ENCODE peak calls at places on chromosome 1, in nine cellular contexts. One of them, this sample, is unnamed.

GRCh38 chr1:155304558-155305063 is 3.4 kb upstream of the PKLR start:
- DNase-seq in spleen: no peak
- DNase-seq in uterus: no peak
- DNase-seq in neural crest cell: no peak
- DNase-seq in adrenal gland: no peak
- DNase-seq in prostate gland: no peak
- DNase-seq in fibroblast of lung: no peak
- DNase-seq in WTC11: no peak
- DNase-seq in tibial artery: no peak
- DNase-seq in this sample: no peak

GRCh38 chr1:24322636-24323177 is 3.5 kb downstream of the GRHL3 start:
- DNase-seq in uterus: no peak
- DNase-seq in fibroblast of lung: peak; percentile 34
- DNase-seq in prostate gland: no peak
- DNase-seq in WTC11: no peak
- DNase-seq in neural crest cell: no peak
- DNase-seq in spleen: no peak
- DNase-seq in adrenal gland: no peak
- DNase-seq in tibial artery: no peak
- DNase-seq in this sample: no peak

GRCh38 chr1:91572044-91572443 is 71.4 kb downstream of the CDC7 start:
- DNase-seq in tibial artery: peak; percentile 60
- DNase-seq in uterus: no peak
- DNase-seq in WTC11: no peak
- DNase-seq in prostate gland: no peak
- DNase-seq in neural crest cell: no peak
- DNase-seq in fibroblast of lung: no peak
- DNase-seq in adrenal gland: no peak
- DNase-seq in spleen: no peak
- DNase-seq in this sample: no peak

GRCh38 chr1:92480200-92480812 is 6.4 kb downstream of the GFI1 start:
- DNase-seq in neural crest cell: no peak
- DNase-seq in spleen: peak; percentile 72
- DNase-seq in uterus: no peak
- DNase-seq in fibroblast of lung: no peak
- DNase-seq in tibial artery: no peak
- DNase-seq in WTC11: peak; percentile 57
- DNase-seq in prostate gland: no peak
- DNase-seq in adrenal gland: no peak
- DNase-seq in this sample: no peak

GRCh38 chr1:196877964-196878363 is 9.9 kb upstream of the CFHR4 start:
- DNase-seq in spleen: peak; percentile 70
- DNase-seq in WTC11: peak; percentile 83
- DNase-seq in fibroblast of lung: peak; percentile 24
- DNase-seq in uterus: no peak
- DNase-seq in adrenal gland: no peak
- DNase-seq in neural crest cell: peak; percentile 2
- DNase-seq in prostate gland: no peak
- DNase-seq in tibial artery: no peak
- DNase-seq in this sample: no peak

GRCh38 chr1:77319036-77319705 is 37.4 kb downstream of the AK5 start:
- DNase-seq in fibroblast of lung: peak; percentile 3
- DNase-seq in adrenal gland: no peak
- DNase-seq in WTC11: no peak
- DNase-seq in prostate gland: no peak
- DNase-seq in neural crest cell: no peak
- DNase-seq in spleen: no peak
- DNase-seq in tibial artery: no peak
- DNase-seq in uterus: no peak
- DNase-seq in this sample: no peak

GRCh38 chr1:91803847-91804545 is 82.0 kb downstream of the TGFBR3 start:
- DNase-seq in prostate gland: no peak
- DNase-seq in uterus: no peak
- DNase-seq in adrenal gland: peak; percentile 47
- DNase-seq in neural crest cell: no peak
- DNase-seq in WTC11: no peak
- DNase-seq in fibroblast of lung: no peak
- DNase-seq in spleen: no peak
- DNase-seq in tibial artery: no peak
- DNase-seq in this sample: no peak

GRCh38 chr1:15696956-15697521 is 12.9 kb downstream of the PLEKHM2 start:
- DNase-seq in WTC11: no peak
- DNase-seq in fibroblast of lung: no peak
- DNase-seq in spleen: peak; percentile 81
- DNase-seq in uterus: no peak
- DNase-seq in adrenal gland: no peak
- DNase-seq in prostate gland: no peak
- DNase-seq in neural crest cell: no peak
- DNase-seq in tibial artery: peak; percentile 48
- DNase-seq in this sample: no peak

GRCh38 chr1:68384321-68384813 is 65.4 kb downstream of the RPE65 start:
- DNase-seq in tibial artery: no peak
- DNase-seq in neural crest cell: no peak
- DNase-seq in prostate gland: no peak
- DNase-seq in fibroblast of lung: peak; percentile 100
- DNase-seq in WTC11: no peak
- DNase-seq in uterus: peak; percentile 31
- DNase-seq in adrenal gland: peak; percentile 61
- DNase-seq in spleen: no peak
- DNase-seq in this sample: peak; percentile 97

GRCh38 chr1:167455786-167456446 is 62.4 kb downstream of the CD247 start:
- DNase-seq in spleen: no peak
- DNase-seq in uterus: no peak
- DNase-seq in adrenal gland: peak; percentile 31
- DNase-seq in prostate gland: peak; percentile 17
- DNase-seq in WTC11: no peak
- DNase-seq in neural crest cell: peak; percentile 22
- DNase-seq in tibial artery: peak; percentile 31
- DNase-seq in fibroblast of lung: peak; percentile 4
- DNase-seq in this sample: no peak

GRCh38 chr1:89142160-89142559 is 16.2 kb upstream of the GBP2 start:
- DNase-seq in spleen: no peak
- DNase-seq in tibial artery: no peak
- DNase-seq in fibroblast of lung: no peak
- DNase-seq in adrenal gland: no peak
- DNase-seq in neural crest cell: no peak
- DNase-seq in prostate gland: no peak
- DNase-seq in uterus: no peak
- DNase-seq in WTC11: no peak
- DNase-seq in this sample: no peak

GRCh38 chr1:160724445-160725242 is 13.0 kb upstream of the CD48 start:
- DNase-seq in WTC11: no peak
- DNase-seq in spleen: no peak
- DNase-seq in adrenal gland: no peak
- DNase-seq in tibial artery: no peak
- DNase-seq in uterus: no peak
- DNase-seq in prostate gland: no peak
- DNase-seq in neural crest cell: no peak
- DNase-seq in fibroblast of lung: no peak
- DNase-seq in this sample: no peak

GRCh38 chr1:245988393-245989078 is 518.5 kb downstream of the SMYD3 start:
- DNase-seq in tibial artery: no peak
- DNase-seq in prostate gland: no peak
- DNase-seq in WTC11: no peak
- DNase-seq in neural crest cell: no peak
- DNase-seq in spleen: no peak
- DNase-seq in fibroblast of lung: no peak
- DNase-seq in uterus: no peak
- DNase-seq in adrenal gland: no peak
- DNase-seq in this sample: no peak

GRCh38 chr1:244231572-244232315 is 180.7 kb downstream of the ZBTB18 start:
- DNase-seq in prostate gland: peak; percentile 25
- DNase-seq in tibial artery: no peak
- DNase-seq in fibroblast of lung: peak; percentile 54
- DNase-seq in neural crest cell: no peak
- DNase-seq in uterus: no peak
- DNase-seq in spleen: no peak
- DNase-seq in adrenal gland: no peak
- DNase-seq in WTC11: no peak
- DNase-seq in this sample: no peak

GRCh38 chr1:18357831-18358230 is 122.9 kb upstream of the KLHDC7A start:
- DNase-seq in adrenal gland: no peak
- DNase-seq in WTC11: no peak
- DNase-seq in tibial artery: no peak
- DNase-seq in spleen: no peak
- DNase-seq in fibroblast of lung: no peak
- DNase-seq in prostate gland: no peak
- DNase-seq in uterus: no peak
- DNase-seq in neural crest cell: no peak
- DNase-seq in this sample: no peak

GRCh38 chr1:113057006-113057405 is 16.0 kb upstream of the LRIG2 start:
- DNase-seq in WTC11: peak; percentile 36
- DNase-seq in fibroblast of lung: no peak
- DNase-seq in spleen: no peak
- DNase-seq in prostate gland: peak; percentile 71
- DNase-seq in neural crest cell: no peak
- DNase-seq in adrenal gland: no peak
- DNase-seq in tibial artery: no peak
- DNase-seq in uterus: no peak
- DNase-seq in this sample: no peak

GRCh38 chr1:240888039-240888786 is 276.3 kb upstream of the GREM2 start:
- DNase-seq in spleen: no peak
- DNase-seq in fibroblast of lung: peak; percentile 3
- DNase-seq in adrenal gland: peak; percentile 47
- DNase-seq in WTC11: peak; percentile 82
- DNase-seq in uterus: no peak
- DNase-seq in neural crest cell: peak; percentile 23
- DNase-seq in prostate gland: no peak
- DNase-seq in tibial artery: no peak
- DNase-seq in this sample: no peak
- TF ChIP-seq CTCF in spleen: peak; percentile 51
- TF ChIP-seq CTCF in fibroblast of lung: peak; percentile 57
- TF ChIP-seq CTCF in adrenal gland: peak; percentile 59
- TF ChIP-seq CTCF in WTC11: peak; percentile 99
- TF ChIP-seq CTCF in uterus: peak; percentile 12
- TF ChIP-seq CTCF in neural crest cell: peak; percentile 97
- TF ChIP-seq CTCF in prostate gland: no peak
- TF ChIP-seq CTCF in tibial artery: no peak
- TF ChIP-seq CTCF in this sample: peak; percentile 74

DNA sequence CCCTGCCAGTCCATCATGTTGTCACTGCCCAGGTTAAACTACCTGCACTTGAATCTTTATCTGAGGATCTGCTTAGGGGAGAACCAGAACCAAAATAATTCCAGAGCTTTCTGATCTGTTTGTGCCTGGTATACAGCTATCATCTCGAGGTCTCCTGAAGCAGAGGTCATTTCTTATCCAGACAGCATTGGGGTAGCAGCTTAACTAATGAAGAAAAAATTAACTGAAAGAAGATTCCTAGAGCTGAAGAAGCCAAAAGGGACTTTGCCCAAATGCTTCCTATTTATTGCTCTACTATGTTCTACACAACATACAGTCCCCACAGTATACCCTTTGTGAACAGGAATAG is 2.7 kb downstream of the NTPCR start:
- DNase-seq in adrenal gland: no peak
- DNase-seq in WTC11: no peak
- DNase-seq in fibroblast of lung: no peak
- DNase-seq in prostate gland: no peak
- DNase-seq in uterus: no peak
- DNase-seq in tibial artery: no peak
- DNase-seq in spleen: no peak
- DNase-seq in neural crest cell: no peak
- DNase-seq in this sample: no peak
- TF ChIP-seq CTCF in adrenal gland: no peak
- TF ChIP-seq CTCF in WTC11: no peak
- TF ChIP-seq CTCF in fibroblast of lung: no peak
- TF ChIP-seq CTCF in prostate gland: no peak
- TF ChIP-seq CTCF in uterus: no peak
- TF ChIP-seq CTCF in tibial artery: no peak
- TF ChIP-seq CTCF in spleen: no peak
- TF ChIP-seq CTCF in neural crest cell: peak; percentile 7
- TF ChIP-seq CTCF in this sample: no peak

GRCh38 chr1:32886828-32887414 is 630 bp downstream of the HPCA start:
- DNase-seq in adrenal gland: no peak
- DNase-seq in fibroblast of lung: no peak
- DNase-seq in uterus: no peak
- DNase-seq in tibial artery: no peak
- DNase-seq in neural crest cell: no peak
- DNase-seq in prostate gland: no peak
- DNase-seq in WTC11: no peak
- DNase-seq in spleen: no peak
- DNase-seq in this sample: no peak

GRCh38 chr1:32885691-32886011 is 640 bp upstream of the HPCA start:
- DNase-seq in spleen: no peak
- DNase-seq in adrenal gland: no peak
- DNase-seq in tibial artery: no peak
- DNase-seq in prostate gland: no peak
- DNase-seq in fibroblast of lung: no peak
- DNase-seq in uterus: no peak
- DNase-seq in neural crest cell: no peak
- DNase-seq in WTC11: no peak
- DNase-seq in this sample: no peak

GRCh38 chr1:32887623-32888022 is 1.3 kb downstream of the HPCA start:
- DNase-seq in prostate gland: no peak
- DNase-seq in neural crest cell: no peak
- DNase-seq in uterus: no peak
- DNase-seq in tibial artery: no peak
- DNase-seq in spleen: no peak
- DNase-seq in fibroblast of lung: no peak
- DNase-seq in adrenal gland: no peak
- DNase-seq in WTC11: no peak
- DNase-seq in this sample: no peak

GRCh38 chr1:32884726-32885125 is 1.6 kb upstream of the HPCA start:
- DNase-seq in fibroblast of lung: no peak
- DNase-seq in uterus: no peak
- DNase-seq in WTC11: no peak
- DNase-seq in adrenal gland: no peak
- DNase-seq in prostate gland: no peak
- DNase-seq in spleen: no peak
- DNase-seq in neural crest cell: no peak
- DNase-seq in tibial artery: no peak
- DNase-seq in this sample: no peak

GRCh38 chr1:32886012-32886827 is at the start of gene HPCA:
- DNase-seq in tibial artery: no peak
- DNase-seq in uterus: no peak
- DNase-seq in neural crest cell: peak; percentile 76
- DNase-seq in prostate gland: no peak
- DNase-seq in WTC11: peak; percentile 90
- DNase-seq in spleen: no peak
- DNase-seq in fibroblast of lung: peak; percentile 49
- DNase-seq in adrenal gland: peak; percentile 61
- DNase-seq in this sample: no peak
- TF ChIP-seq CTCF in tibial artery: peak; percentile 14
- TF ChIP-seq CTCF in uterus: peak; percentile 20
- TF ChIP-seq CTCF in neural crest cell: peak; percentile 67
- TF ChIP-seq CTCF in prostate gland: peak; percentile 13
- TF ChIP-seq CTCF in WTC11: peak; percentile 30
- TF ChIP-seq CTCF in spleen: no peak
- TF ChIP-seq CTCF in fibroblast of lung: peak; percentile 62
- TF ChIP-seq CTCF in adrenal gland: peak; percentile 39
- TF ChIP-seq CTCF in this sample: peak; percentile 75

DNA sequence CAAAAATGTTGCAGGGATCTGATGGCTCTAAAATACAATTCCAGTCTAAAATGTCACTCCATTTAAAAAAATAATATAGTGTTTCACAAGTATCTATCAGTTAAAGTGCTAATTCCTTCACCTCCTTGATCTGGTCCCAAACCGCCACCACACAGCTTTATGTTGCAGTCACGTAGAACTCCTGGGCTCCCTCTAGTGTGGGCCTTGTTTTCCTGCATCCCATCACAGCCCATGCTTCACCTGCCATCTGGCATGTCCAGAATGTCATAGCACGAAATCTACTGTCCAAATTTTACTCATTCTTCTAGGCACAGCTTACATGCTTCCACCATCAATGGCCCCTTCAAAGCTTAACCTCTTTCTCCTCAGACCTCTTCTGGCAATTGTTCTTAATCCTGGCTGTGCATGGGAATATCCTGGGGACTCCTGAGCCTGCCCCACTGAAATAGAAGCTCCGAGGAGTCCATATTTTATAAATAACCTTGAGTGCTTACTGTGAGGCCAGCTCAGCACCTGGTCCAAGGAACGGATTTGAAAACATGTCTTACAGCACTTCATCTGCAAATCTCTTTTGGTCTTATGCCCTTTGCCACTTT is 15.5 kb downstream of the FYB2 start:
- DNase-seq in neural crest cell: peak; percentile 51
- DNase-seq in fibroblast of lung: no peak
- DNase-seq in tibial artery: no peak
- DNase-seq in uterus: no peak
- DNase-seq in spleen: no peak
- DNase-seq in prostate gland: peak; percentile 17
- DNase-seq in adrenal gland: peak; percentile 34
- DNase-seq in WTC11: peak; percentile 71
- DNase-seq in this sample: no peak
- TF ChIP-seq CTCF in neural crest cell: peak; percentile 69
- TF ChIP-seq CTCF in fibroblast of lung: peak; percentile 45
- TF ChIP-seq CTCF in tibial artery: no peak
- TF ChIP-seq CTCF in uterus: no peak
- TF ChIP-seq CTCF in spleen: peak; percentile 28
- TF ChIP-seq CTCF in prostate gland: no peak
- TF ChIP-seq CTCF in adrenal gland: peak; percentile 12
- TF ChIP-seq CTCF in WTC11: peak; percentile 36
- TF ChIP-seq CTCF in this sample: peak; percentile 59

This sample was measured in AG09319.